ENCODE peak calls at places on chromosome 3, in nine cellular contexts. Y, F, K, T, O, U, J, L and W are unnamed samples.

GRCh38 chr3:65758871-65759598 is 279.7 kb downstream of the MAGI1 start:
- DNase-seq in K (no peak), O (no peak), Y (no peak), J (peak; percentile 7), U (no peak), T (no peak), L (no peak), F (no peak), W (no peak)

GRCh38 chr3:8741581-8742355 is 8.2 kb downstream of the CAV3 start:
- DNase-seq in T (no peak), Y (no peak), L (peak; percentile 58), J (peak; percentile 83), K (peak; percentile 74), O (no peak), U (no peak), F (no peak), W (peak; percentile 61)

GRCh38 chr3:113245775-113246174 is 34.4 kb downstream of the BOC start:
- DNase-seq in L (no peak), Y (no peak), F (no peak), O (no peak), T (no peak), J (no peak), K (no peak), U (no peak), W (no peak)

GRCh38 chr3:68060186-68060585 is 405.8 kb upstream of the SUCLG2 start:
- DNase-seq in T (no peak), K (no peak), O (no peak), U (no peak), J (no peak), L (no peak), F (no peak), Y (no peak), W (no peak)

GRCh38 chr3:15903776-15904720 is 106.3 kb upstream of the ANKRD28 start:
- DNase-seq in U (no peak), K (no peak), F (no peak), L (no peak), Y (no peak), O (no peak), J (no peak), T (no peak), W (no peak)

GRCh38 chr3:115766587-115767492 is 143.5 kb downstream of the GAP43 start:
- DNase-seq in K (peak; percentile 49), O (no peak), T (no peak), Y (no peak), L (no peak), F (no peak), J (peak; percentile 22), U (no peak), W (no peak)

GRCh38 chr3:81909756-81910155 is 148.3 kb upstream of the GBE1 start:
- DNase-seq in F (no peak), J (no peak), Y (no peak), O (no peak), K (no peak), U (no peak), T (no peak), L (no peak), W (no peak)

GRCh38 chr3:178083906-178084823 is 452.1 kb upstream of the KCNMB2 start:
- DNase-seq in J (no peak), O (no peak), Y (no peak), F (no peak), T (no peak), U (no peak), L (no peak), K (peak; percentile 62), W (no peak)

GRCh38 chr3:178703268-178703975 is 167.2 kb downstream of the KCNMB2 start:
- DNase-seq in K (peak; percentile 85), L (no peak), J (peak; percentile 57), T (no peak), Y (no peak), O (no peak), F (no peak), U (no peak), W (peak; percentile 43)

GRCh38 chr3:182092662-182093262 is 381.0 kb downstream of the SOX2 start:
- DNase-seq in K (no peak), Y (no peak), F (no peak), T (no peak), U (no peak), L (no peak), J (no peak), O (peak; percentile 73), W (no peak)

GRCh38 chr3:51353131-51353530 is 32.0 kb upstream of the MANF start:
- DNase-seq in K (no peak), O (no peak), J (no peak), U (no peak), L (no peak), T (no peak), F (no peak), Y (no peak), W (no peak)

GRCh38 chr3:139518296-139518695 is 21.2 kb downstream of the RBP1 start:
- DNase-seq in F (no peak), T (no peak), Y (no peak), O (no peak), U (no peak), K (no peak), J (no peak), L (no peak), W (no peak)

GRCh38 chr3:62149962-62150361 is 223.4 kb downstream of the FEZF2 start:
- DNase-seq in J (peak; percentile 29), K (peak; percentile 33), Y (no peak), L (no peak), T (no peak), U (no peak), F (no peak), O (no peak), W (peak; percentile 44)

GRCh38 chr3:36959821-36960220 is 15.0 kb upstream of the TRANK1 start:
- DNase-seq in O (no peak), T (no peak), L (no peak), J (no peak), K (no peak), F (no peak), Y (no peak), U (no peak), W (no peak)

GRCh38 chr3:29255854-29256696 is 24.8 kb upstream of the RBMS3 start:
- DNase-seq in T (no peak), Y (no peak), L (no peak), O (no peak), U (no peak), J (no peak), F (no peak), K (peak; percentile 72), W (no peak)

GRCh38 chr3:138567403-138567802 is 26.7 kb downstream of the CEP70 start:
- DNase-seq in O (no peak), T (no peak), Y (no peak), L (no peak), U (no peak), F (no peak), K (no peak), J (no peak), W (no peak)

GRCh38 chr3:153783106-153783505 is 338.1 kb upstream of the ARHGEF26 start:
- DNase-seq in O (no peak), L (no peak), T (no peak), U (no peak), K (no peak), F (no peak), Y (peak; percentile 44), J (no peak), W (no peak)

GRCh38 chr3:135905058-135905724 is 60.3 kb upstream of the PPP2R3A start:
- DNase-seq in Y (no peak), T (no peak), L (no peak), U (no peak), O (no peak), K (no peak), J (no peak), F (no peak), W (no peak)

GRCh38 chr3:106063909-106064308 is 195.1 kb upstream of the CBLB start:
- DNase-seq in J (no peak), Y (no peak), U (no peak), T (no peak), F (no peak), L (no peak), K (no peak), O (no peak), W (no peak)

GRCh38 chr3:124584552-124585391 is 145.5 kb upstream of the UMPS start:
- DNase-seq in Y (peak; percentile 76), K (peak; percentile 31), U (peak; percentile 18), F (peak; percentile 21), J (peak; percentile 63), O (peak; percentile 53), L (peak; percentile 86), T (no peak), W (no peak)

GRCh38 chr3:126166009-126166408 is 14.4 kb downstream of the ALDH1L1 start:
- DNase-seq in K (no peak), O (no peak), T (no peak), F (no peak), J (no peak), U (no peak), L (no peak), Y (no peak), W (no peak)

GRCh38 chr3:4271834-4272233 is 31.3 kb upstream of the SETMAR start:
- DNase-seq in T (no peak), U (no peak), L (no peak), Y (no peak), O (no peak), J (peak; percentile 54), K (peak; percentile 14), F (no peak), W (peak; percentile 15)

GRCh38 chr3:105561875-105562274 is 195.2 kb downstream of the ALCAM start:
- DNase-seq in O (no peak), U (no peak), K (no peak), Y (no peak), J (no peak), T (no peak), F (no peak), L (no peak), W (no peak)

GRCh38 chr3:160184655-160185054 is 40.6 kb upstream of the C3orf80 start:
- DNase-seq in U (no peak), T (no peak), K (no peak), F (no peak), L (no peak), Y (no peak), J (peak; percentile 30), O (no peak), W (no peak)

GRCh38 chr3:147507638-147508286 is 98.6 kb downstream of the ZIC1 start:
- DNase-seq in O (no peak), Y (no peak), F (no peak), L (no peak), U (no peak), K (no peak), J (no peak), T (no peak), W (no peak)

GRCh38 chr3:122247825-122248185 is 64.3 kb downstream of the CASR start:
- DNase-seq in F (no peak), K (no peak), J (no peak), L (no peak), U (no peak), Y (no peak), T (no peak), O (no peak), W (no peak)